ENCODE peak calls at places on chromosomes 3 and 15, in nine cellular contexts. J is GM10248, U is NCI-H1417 treated with DMSO at 0.1 percent for 48 hours, T is neuronal stem cell, W is HTR-8/SVneo, L is C1 segment of cervical spinal cord, K is foreskin fibroblast, O is omental fat pad, B is COR-L47. Y is an unnamed sample.

GRCh38 chr15:85748729-85749128 is 46.0 kb downstream of the KLHL25 start:
- DNase-seq in W (no peak), J (peak), O (no peak), U (no peak), B (no peak), K (no peak), T (no peak), L (no peak), Y (no peak)

GRCh38 chr15:69412274-69412673 is 1.9 kb upstream of the KIF23 start:
- DNase-seq in T (no peak), L (no peak), W (no peak), K (no peak), U (no peak), B (no peak), O (no peak), J (no peak), Y (no peak)

GRCh38 chr15:43989938-43990337 is 163.1 kb downstream of the WDR76 start:
- DNase-seq in W (no peak), T (no peak), K (no peak), J (no peak), L (no peak), B (no peak), O (no peak), U (no peak), Y (no peak)

GRCh38 chr3:169618894-169619792 is 44.4 kb downstream of the MECOM start:
- DNase-seq in J (no peak), K (no peak), L (no peak), O (no peak), B (no peak), W (no peak), T (no peak), U (peak), Y (no peak)

GRCh38 chr3:38580450-38581382 is 68.8 kb downstream of the SCN5A start:
- DNase-seq in K (no peak), B (no peak), W (no peak), L (no peak), T (no peak), J (no peak), U (no peak), O (no peak), Y (no peak)

GRCh38 chr3:62134061-62134496 is 239.3 kb downstream of the FEZF2 start:
- DNase-seq in T (no peak), O (no peak), K (peak), L (no peak), J (no peak), W (peak), U (no peak), B (peak), Y (no peak)

GRCh38 chr3:191768421-191768820 is 307.5 kb downstream of the PYDC2 start:
- DNase-seq in T (no peak), K (no peak), J (no peak), B (no peak), L (no peak), U (no peak), W (no peak), O (no peak), Y (no peak)

GRCh38 chr3:25442486-25442885 is 14.4 kb downstream of the RARB start:
- DNase-seq in K (no peak), B (peak), O (no peak), J (no peak), W (no peak), T (no peak), U (peak), L (no peak), Y (no peak)

GRCh38 chr3:69342074-69342473 is 43.8 kb downstream of the FRMD4B start:
- DNase-seq in W (no peak), T (no peak), U (no peak), L (no peak), O (no peak), B (no peak), J (no peak), K (no peak), Y (no peak)

GRCh38 chr3:48001991-48002390 is 14.2 kb downstream of the MAP4 start:
- DNase-seq in O (no peak), J (no peak), U (no peak), L (no peak), K (no peak), W (no peak), T (no peak), B (no peak), Y (no peak)

GRCh38 chr3:81753416-81754014 is 7.9 kb downstream of the GBE1 start:
- DNase-seq in K (no peak), U (no peak), B (no peak), T (no peak), J (no peak), L (no peak), W (no peak), O (no peak), Y (no peak)

GRCh38 chr3:157130881-157131251 is 29.1 kb downstream of the CCNL1 start:
- DNase-seq in T (no peak), O (no peak), L (no peak), K (no peak), U (no peak), W (no peak), J (no peak), B (no peak), Y (no peak)

GRCh38 chr3:55089211-55089610 is 161.4 kb upstream of the LRTM1 start:
- DNase-seq in L (no peak), U (no peak), T (no peak), J (no peak), K (peak), O (no peak), W (no peak), B (no peak), Y (no peak)

GRCh38 chr15:91887321-91887720 is 33.8 kb downstream of the SLCO3A1 start:
- DNase-seq in O (no peak), W (no peak), B (no peak), L (peak), U (no peak), T (no peak), K (no peak), J (no peak), Y (peak)

GRCh38 chr3:172626241-172626640 is 84.6 kb downstream of the NCEH1 start:
- DNase-seq in U (no peak), L (no peak), O (no peak), W (no peak), K (peak), B (no peak), T (no peak), J (no peak), Y (no peak)

GRCh38 chr3:46998121-46998851 is 18.8 kb downstream of the NBEAL2 start:
- DNase-seq in J (peak), O (peak), K (peak), U (no peak), L (no peak), W (peak), T (peak), B (no peak), Y (no peak)

GRCh38 chr3:123658860-123659221 is 74.0 kb upstream of the HACD2 start:
- DNase-seq in L (no peak), J (no peak), O (no peak), B (no peak), W (no peak), U (no peak), T (no peak), K (peak), Y (no peak)

GRCh38 chr3:188929138-188929537 is 242.6 kb upstream of the TPRG1 start:
- DNase-seq in O (no peak), W (peak), U (no peak), J (no peak), T (no peak), B (no peak), L (no peak), K (no peak), Y (no peak)